ENCODE peak calls at places on chromosome 2, in nine cellular contexts. One of them, this sample, is unnamed.
A peak's percentile ranks its signal among the peaks of the same experiment; 100 is the strongest.

GRCh38 chr2:120389036-120389391 is 43.1 kb downstream of the INHBB start:
- DNase-seq in GM03348: no peak
- DNase-seq in coronary artery: no peak
- DNase-seq in HuH-7: no peak
- DNase-seq in NCI-H1092 treated with DMSO at 0.1 percent for 48 hours: no peak
- DNase-seq in SK-N-SH: no peak
- DNase-seq in transverse colon: peak; percentile 2
- DNase-seq in HTR-8/SVneo: no peak
- DNase-seq in myocyte: no peak
- DNase-seq in this sample: no peak

GRCh38 chr2:56656826-56657225 is 473.0 kb downstream of the CCDC85A start:
- DNase-seq in NCI-H1092 treated with DMSO at 0.1 percent for 48 hours: no peak
- DNase-seq in HTR-8/SVneo: no peak
- DNase-seq in coronary artery: no peak
- DNase-seq in myocyte: no peak
- DNase-seq in HuH-7: no peak
- DNase-seq in GM03348: no peak
- DNase-seq in SK-N-SH: no peak
- DNase-seq in transverse colon: no peak
- DNase-seq in this sample: no peak

GRCh38 chr2:160087854-160088745 is 25.7 kb upstream of the PLA2R1 start:
- DNase-seq in HTR-8/SVneo: no peak
- DNase-seq in coronary artery: no peak
- DNase-seq in SK-N-SH: no peak
- DNase-seq in NCI-H1092 treated with DMSO at 0.1 percent for 48 hours: no peak
- DNase-seq in myocyte: peak; percentile 26
- DNase-seq in GM03348: peak; percentile 24
- DNase-seq in HuH-7: no peak
- DNase-seq in transverse colon: no peak
- DNase-seq in this sample: peak; percentile 76

GRCh38 chr2:31835450-31835849 is 175.4 kb downstream of the MEMO1 start:
- DNase-seq in HTR-8/SVneo: no peak
- DNase-seq in HuH-7: no peak
- DNase-seq in transverse colon: no peak
- DNase-seq in coronary artery: no peak
- DNase-seq in myocyte: no peak
- DNase-seq in SK-N-SH: no peak
- DNase-seq in GM03348: no peak
- DNase-seq in NCI-H1092 treated with DMSO at 0.1 percent for 48 hours: no peak
- DNase-seq in this sample: no peak

GRCh38 chr2:166167451-166167850 is 39.6 kb upstream of the SCN1A start:
- DNase-seq in GM03348: no peak
- DNase-seq in coronary artery: no peak
- DNase-seq in HuH-7: no peak
- DNase-seq in NCI-H1092 treated with DMSO at 0.1 percent for 48 hours: no peak
- DNase-seq in HTR-8/SVneo: no peak
- DNase-seq in myocyte: no peak
- DNase-seq in transverse colon: no peak
- DNase-seq in SK-N-SH: no peak
- DNase-seq in this sample: peak; percentile 26

GRCh38 chr2:118539290-118539689 is 308.2 kb downstream of the EN1 start:
- DNase-seq in GM03348: peak; percentile 48
- DNase-seq in SK-N-SH: no peak
- DNase-seq in coronary artery: no peak
- DNase-seq in HuH-7: peak; percentile 9
- DNase-seq in NCI-H1092 treated with DMSO at 0.1 percent for 48 hours: no peak
- DNase-seq in transverse colon: no peak
- DNase-seq in HTR-8/SVneo: no peak
- DNase-seq in myocyte: peak; percentile 27
- DNase-seq in this sample: no peak

GRCh38 chr2:229980440-229981184 is 58.3 kb downstream of the FBXO36 start:
- DNase-seq in NCI-H1092 treated with DMSO at 0.1 percent for 48 hours: peak; percentile 2
- DNase-seq in HuH-7: no peak
- DNase-seq in coronary artery: peak; percentile 69
- DNase-seq in GM03348: peak; percentile 69
- DNase-seq in myocyte: peak; percentile 25
- DNase-seq in transverse colon: peak; percentile 25
- DNase-seq in SK-N-SH: peak; percentile 55
- DNase-seq in HTR-8/SVneo: peak; percentile 61
- DNase-seq in this sample: no peak

GRCh38 chr2:2328847-2329246 is 2.2 kb downstream of the MYT1L start:
- DNase-seq in HTR-8/SVneo: no peak
- DNase-seq in NCI-H1092 treated with DMSO at 0.1 percent for 48 hours: peak; percentile 78
- DNase-seq in HuH-7: peak; percentile 1
- DNase-seq in myocyte: peak; percentile 32
- DNase-seq in GM03348: no peak
- DNase-seq in coronary artery: no peak
- DNase-seq in SK-N-SH: no peak
- DNase-seq in transverse colon: no peak
- DNase-seq in this sample: peak; percentile 29

GRCh38 chr2:145007673-145008263 is 487.8 kb upstream of the ZEB2 start:
- DNase-seq in transverse colon: no peak
- DNase-seq in SK-N-SH: no peak
- DNase-seq in HTR-8/SVneo: no peak
- DNase-seq in GM03348: peak; percentile 48
- DNase-seq in coronary artery: no peak
- DNase-seq in HuH-7: no peak
- DNase-seq in NCI-H1092 treated with DMSO at 0.1 percent for 48 hours: peak; percentile 9
- DNase-seq in myocyte: peak; percentile 71
- DNase-seq in this sample: no peak

GRCh38 chr2:217248312-217248935 is 388.6 kb upstream of the TNP1 start:
- DNase-seq in myocyte: peak; percentile 52
- DNase-seq in HuH-7: no peak
- DNase-seq in SK-N-SH: peak; percentile 74
- DNase-seq in GM03348: no peak
- DNase-seq in coronary artery: peak; percentile 81
- DNase-seq in HTR-8/SVneo: no peak
- DNase-seq in transverse colon: peak; percentile 50
- DNase-seq in NCI-H1092 treated with DMSO at 0.1 percent for 48 hours: peak; percentile 69
- DNase-seq in this sample: peak; percentile 97

GRCh38 chr2:217449436-217449835 is 553.4 kb downstream of the TNS1 start:
- DNase-seq in HTR-8/SVneo: no peak
- DNase-seq in myocyte: no peak
- DNase-seq in HuH-7: no peak
- DNase-seq in transverse colon: no peak
- DNase-seq in NCI-H1092 treated with DMSO at 0.1 percent for 48 hours: no peak
- DNase-seq in SK-N-SH: no peak
- DNase-seq in coronary artery: no peak
- DNase-seq in GM03348: no peak
- DNase-seq in this sample: no peak

GRCh38 chr2:197097578-197098366 is 171.3 kb upstream of the PGAP1 start:
- DNase-seq in HTR-8/SVneo: no peak
- DNase-seq in coronary artery: peak; percentile 79
- DNase-seq in myocyte: no peak
- DNase-seq in SK-N-SH: no peak
- DNase-seq in transverse colon: peak; percentile 16
- DNase-seq in HuH-7: no peak
- DNase-seq in GM03348: peak; percentile 40
- DNase-seq in NCI-H1092 treated with DMSO at 0.1 percent for 48 hours: no peak
- DNase-seq in this sample: no peak

GRCh38 chr2:34979148-34979547 is 1376.4 kb upstream of the CRIM1 start:
- DNase-seq in SK-N-SH: peak; percentile 9
- DNase-seq in GM03348: no peak
- DNase-seq in transverse colon: no peak
- DNase-seq in myocyte: no peak
- DNase-seq in HuH-7: no peak
- DNase-seq in HTR-8/SVneo: no peak
- DNase-seq in NCI-H1092 treated with DMSO at 0.1 percent for 48 hours: no peak
- DNase-seq in coronary artery: no peak
- DNase-seq in this sample: no peak

GRCh38 chr2:236872015-236872414 is 213.7 kb upstream of the COPS8 start:
- DNase-seq in NCI-H1092 treated with DMSO at 0.1 percent for 48 hours: no peak
- DNase-seq in GM03348: no peak
- DNase-seq in transverse colon: no peak
- DNase-seq in SK-N-SH: no peak
- DNase-seq in myocyte: no peak
- DNase-seq in HuH-7: no peak
- DNase-seq in coronary artery: peak; percentile 72
- DNase-seq in HTR-8/SVneo: no peak
- DNase-seq in this sample: no peak

GRCh38 chr2:69771461-69771860 is 29.5 kb downstream of the ANXA4 start:
- DNase-seq in GM03348: no peak
- DNase-seq in SK-N-SH: no peak
- DNase-seq in NCI-H1092 treated with DMSO at 0.1 percent for 48 hours: no peak
- DNase-seq in HTR-8/SVneo: no peak
- DNase-seq in coronary artery: no peak
- DNase-seq in myocyte: no peak
- DNase-seq in HuH-7: no peak
- DNase-seq in transverse colon: no peak
- DNase-seq in this sample: no peak

GRCh38 chr2:239590276-239590675 is 189.5 kb upstream of the HDAC4 start:
- DNase-seq in myocyte: no peak
- DNase-seq in coronary artery: no peak
- DNase-seq in SK-N-SH: no peak
- DNase-seq in GM03348: no peak
- DNase-seq in HuH-7: no peak
- DNase-seq in HTR-8/SVneo: no peak
- DNase-seq in transverse colon: no peak
- DNase-seq in NCI-H1092 treated with DMSO at 0.1 percent for 48 hours: no peak
- DNase-seq in this sample: no peak

GRCh38 chr2:30351087-30351486 is 96.0 kb upstream of the LCLAT1 start:
- DNase-seq in GM03348: no peak
- DNase-seq in transverse colon: no peak
- DNase-seq in coronary artery: no peak
- DNase-seq in HTR-8/SVneo: no peak
- DNase-seq in NCI-H1092 treated with DMSO at 0.1 percent for 48 hours: no peak
- DNase-seq in myocyte: no peak
- DNase-seq in SK-N-SH: no peak
- DNase-seq in HuH-7: no peak
- DNase-seq in this sample: no peak

GRCh38 chr2:212711851-212712250 is 173.2 kb upstream of the ERBB4 start:
- DNase-seq in coronary artery: no peak
- DNase-seq in NCI-H1092 treated with DMSO at 0.1 percent for 48 hours: no peak
- DNase-seq in transverse colon: no peak
- DNase-seq in myocyte: peak; percentile 19
- DNase-seq in HTR-8/SVneo: peak; percentile 25
- DNase-seq in HuH-7: no peak
- DNase-seq in GM03348: peak; percentile 80
- DNase-seq in SK-N-SH: no peak
- DNase-seq in this sample: no peak

GRCh38 chr2:159903404-159904126 is 105.6 kb upstream of the CD302 start:
- DNase-seq in HuH-7: no peak
- DNase-seq in NCI-H1092 treated with DMSO at 0.1 percent for 48 hours: no peak
- DNase-seq in myocyte: no peak
- DNase-seq in SK-N-SH: no peak
- DNase-seq in HTR-8/SVneo: no peak
- DNase-seq in GM03348: peak; percentile 35
- DNase-seq in coronary artery: no peak
- DNase-seq in transverse colon: peak; percentile 61
- DNase-seq in this sample: no peak

GRCh38 chr2:207166349-207167128 is 791 bp upstream of the KLF7 start:
- DNase-seq in SK-N-SH: peak; percentile 88
- DNase-seq in myocyte: peak; percentile 86
- DNase-seq in HuH-7: peak; percentile 62
- DNase-seq in transverse colon: peak; percentile 69
- DNase-seq in HTR-8/SVneo: peak; percentile 62
- DNase-seq in GM03348: peak; percentile 91
- DNase-seq in NCI-H1092 treated with DMSO at 0.1 percent for 48 hours: peak; percentile 74
- DNase-seq in coronary artery: peak; percentile 89
- DNase-seq in this sample: peak; percentile 81

GRCh38 chr2:127472268-127472667 is 54.0 kb downstream of the IWS1 start:
- DNase-seq in HTR-8/SVneo: no peak
- DNase-seq in SK-N-SH: no peak
- DNase-seq in HuH-7: no peak
- DNase-seq in coronary artery: no peak
- DNase-seq in transverse colon: no peak
- DNase-seq in myocyte: no peak
- DNase-seq in NCI-H1092 treated with DMSO at 0.1 percent for 48 hours: no peak
- DNase-seq in GM03348: no peak
- DNase-seq in this sample: no peak

GRCh38 chr2:241890524-241891235 is 21.2 kb downstream of the RTP5 start:
- DNase-seq in coronary artery: no peak
- DNase-seq in transverse colon: no peak
- DNase-seq in NCI-H1092 treated with DMSO at 0.1 percent for 48 hours: no peak
- DNase-seq in HTR-8/SVneo: no peak
- DNase-seq in HuH-7: no peak
- DNase-seq in GM03348: no peak
- DNase-seq in SK-N-SH: no peak
- DNase-seq in myocyte: no peak
- DNase-seq in this sample: no peak

GRCh38 chr2:74525717-74526648 is at the start of gene DQX1:
- DNase-seq in SK-N-SH: peak; percentile 52
- DNase-seq in myocyte: no peak
- DNase-seq in transverse colon: peak; percentile 71
- DNase-seq in HuH-7: peak; percentile 51
- DNase-seq in NCI-H1092 treated with DMSO at 0.1 percent for 48 hours: no peak
- DNase-seq in GM03348: no peak
- DNase-seq in HTR-8/SVneo: peak; percentile 54
- DNase-seq in coronary artery: no peak
- DNase-seq in this sample: no peak

GRCh38 chr2:230346921-230347533 is 20.0 kb downstream of the SP140L start:
- DNase-seq in coronary artery: no peak
- DNase-seq in NCI-H1092 treated with DMSO at 0.1 percent for 48 hours: no peak
- DNase-seq in myocyte: no peak
- DNase-seq in SK-N-SH: no peak
- DNase-seq in HTR-8/SVneo: no peak
- DNase-seq in GM03348: no peak
- DNase-seq in transverse colon: no peak
- DNase-seq in HuH-7: no peak
- DNase-seq in this sample: no peak

GRCh38 chr2:169709970-169710369 is 15.7 kb downstream of the PHOSPHO2 start:
- DNase-seq in SK-N-SH: no peak
- DNase-seq in myocyte: no peak
- DNase-seq in HuH-7: no peak
- DNase-seq in coronary artery: no peak
- DNase-seq in GM03348: no peak
- DNase-seq in transverse colon: peak; percentile 46
- DNase-seq in HTR-8/SVneo: no peak
- DNase-seq in NCI-H1092 treated with DMSO at 0.1 percent for 48 hours: no peak
- DNase-seq in this sample: no peak

GRCh38 chr2:209556354-209556961 is 132.6 kb downstream of the MAP2 start:
- DNase-seq in NCI-H1092 treated with DMSO at 0.1 percent for 48 hours: peak; percentile 29
- DNase-seq in GM03348: peak; percentile 58
- DNase-seq in transverse colon: no peak
- DNase-seq in HuH-7: peak; percentile 18
- DNase-seq in SK-N-SH: peak; percentile 27
- DNase-seq in HTR-8/SVneo: peak; percentile 39
- DNase-seq in coronary artery: no peak
- DNase-seq in myocyte: peak; percentile 40
- DNase-seq in this sample: peak; percentile 16

GRCh38 chr2:187654535-187654934 is 100.3 kb upstream of the TFPI start:
- DNase-seq in GM03348: no peak
- DNase-seq in SK-N-SH: no peak
- DNase-seq in HTR-8/SVneo: no peak
- DNase-seq in coronary artery: no peak
- DNase-seq in HuH-7: no peak
- DNase-seq in transverse colon: no peak
- DNase-seq in myocyte: peak; percentile 51
- DNase-seq in NCI-H1092 treated with DMSO at 0.1 percent for 48 hours: peak; percentile 47
- DNase-seq in this sample: peak; percentile 97

GRCh38 chr2:214628091-214628490 is 181.4 kb downstream of the BARD1 start:
- DNase-seq in coronary artery: no peak
- DNase-seq in myocyte: no peak
- DNase-seq in NCI-H1092 treated with DMSO at 0.1 percent for 48 hours: no peak
- DNase-seq in transverse colon: no peak
- DNase-seq in HuH-7: no peak
- DNase-seq in SK-N-SH: no peak
- DNase-seq in HTR-8/SVneo: no peak
- DNase-seq in GM03348: no peak
- DNase-seq in this sample: no peak

GRCh38 chr2:85583667-85584353 is 421 bp upstream of the VAMP5 start:
- DNase-seq in GM03348: no peak
- DNase-seq in coronary artery: no peak
- DNase-seq in transverse colon: no peak
- DNase-seq in SK-N-SH: no peak
- DNase-seq in myocyte: peak; percentile 12
- DNase-seq in HTR-8/SVneo: no peak
- DNase-seq in NCI-H1092 treated with DMSO at 0.1 percent for 48 hours: no peak
- DNase-seq in HuH-7: no peak
- DNase-seq in this sample: no peak

GRCh38 chr2:317501-318424 is 29.9 kb upstream of the ALKAL2 start:
- DNase-seq in transverse colon: no peak
- DNase-seq in HuH-7: no peak
- DNase-seq in HTR-8/SVneo: peak; percentile 79
- DNase-seq in myocyte: peak; percentile 5
- DNase-seq in GM03348: peak; percentile 52
- DNase-seq in coronary artery: no peak
- DNase-seq in NCI-H1092 treated with DMSO at 0.1 percent for 48 hours: no peak
- DNase-seq in SK-N-SH: no peak
- DNase-seq in this sample: no peak

GRCh38 chr2:219284501-219285347 is 5.6 kb downstream of the DNAJB2 start:
- DNase-seq in NCI-H1092 treated with DMSO at 0.1 percent for 48 hours: no peak
- DNase-seq in transverse colon: no peak
- DNase-seq in GM03348: no peak
- DNase-seq in coronary artery: no peak
- DNase-seq in SK-N-SH: no peak
- DNase-seq in HTR-8/SVneo: no peak
- DNase-seq in myocyte: no peak
- DNase-seq in HuH-7: no peak
- DNase-seq in this sample: no peak